ENCODE peak calls at places on chromosomes 5 and 9, in ten cellular contexts. A, U, V, T, I, D, X, R, G and L are unnamed samples.

GRCh38 chr5:78592735-78593386 is 55.7 kb downstream of the LHFPL2 start:
- DNase-seq in A (no peak), U (peak), V (no peak), T (no peak), I (no peak), D (no peak), X (no peak), R (no peak), G (no peak), L (no peak)

GRCh38 chr9:12933957-12934356 is 159.1 kb downstream of the LURAP1L start:
- DNase-seq in A (no peak), U (peak), V (no peak), T (no peak), I (no peak), D (peak), X (peak), R (no peak), G (no peak), L (no peak)

GRCh38 chr9:104069288-104069687 is 24.8 kb upstream of the SMC2 start:
- DNase-seq in A (no peak), U (no peak), V (no peak), T (no peak), I (no peak), D (no peak), X (no peak), R (no peak), G (no peak), L (no peak)

GRCh38 chr5:147963948-147964693 is 57.8 kb upstream of the C5orf46 start:
- DNase-seq in A (no peak), U (no peak), V (no peak), T (no peak), I (no peak), D (no peak), X (no peak), R (no peak), G (no peak), L (no peak)

GRCh38 chr9:134659688-134660131 is 18.1 kb downstream of the COL5A1 start:
- DNase-seq in A (no peak), U (peak), V (no peak), T (no peak), I (no peak), D (no peak), X (no peak), R (no peak), G (no peak), L (no peak)

GRCh38 chr9:6552033-6552737 is 93.3 kb downstream of the GLDC start:
- DNase-seq in A (peak), U (peak), V (no peak), T (no peak), I (no peak), D (peak), X (peak), R (no peak), G (no peak), L (no peak)

GRCh38 chr9:129619787-129620668 is 873 bp downstream of the C9orf50 start:
- DNase-seq in A (peak), U (no peak), V (no peak), T (no peak), I (peak), D (peak), X (peak), R (no peak), G (peak), L (no peak)

GRCh38 chr5:132024789-132025402 is 13.4 kb upstream of the ACSL6 start:
- DNase-seq in A (no peak), U (no peak), V (no peak), T (no peak), I (no peak), D (peak), X (peak), R (no peak), G (no peak), L (no peak)

GRCh38 chr5:96752341-96753016 is 55.3 kb downstream of the ERAP1 start:
- DNase-seq in A (peak), U (peak), V (no peak), T (peak), I (peak), D (peak), X (peak), R (no peak), G (peak), L (peak)

GRCh38 chr5:156942064-156942463 is 21.0 kb downstream of the TIMD4 start:
- DNase-seq in A (no peak), U (no peak), V (no peak), T (no peak), I (peak), D (no peak), X (no peak), R (no peak), G (no peak), L (no peak)

GRCh38 chr5:147055850-147056523 is 177.4 kb upstream of the PPP2R2B start:
- DNase-seq in A (no peak), U (no peak), V (no peak), T (no peak), I (no peak), D (no peak), X (peak), R (no peak), G (no peak), L (no peak)